ENCODE peak calls at places on chromosomes 12 and 14, in eight cellular contexts. A is lower lobe of right lung, S is mesendoderm, D is cardiac muscle cell, G is uterus, Z is testis, X is PC-3, N is osteoblast. U is an unnamed sample.

GRCh38 chr14:68564236-68564825 is 228.5 kb downstream of the ZFP36L1 start:
- DNase-seq in A (no peak), S (peak; percentile 50), D (no peak), G (no peak), Z (no peak), X (no peak), N (no peak), U (no peak)

GRCh38 chr12:1872448-1872847 is 46.0 kb downstream of the CACNA2D4 start:
- DNase-seq in A (no peak), S (no peak), D (no peak), G (no peak), Z (no peak), X (no peak), N (no peak), U (no peak)

GRCh38 chr12:32390572-32391219 is 8.7 kb upstream of the FGD4 start:
- DNase-seq in A (peak; percentile 81), S (peak; percentile 18), D (peak; percentile 59), G (no peak), Z (peak; percentile 93), X (no peak), N (no peak), U (no peak)

GRCh38 chr14:90733139-90733808 is 83.0 kb downstream of the TTC7B start:
- DNase-seq in A (no peak), S (no peak), D (no peak), G (no peak), Z (no peak), X (no peak), N (no peak), U (no peak)

GRCh38 chr12:82225871-82226270 is 132.3 kb downstream of the CCDC59 start:
- DNase-seq in A (no peak), S (peak; percentile 42), D (no peak), G (no peak), Z (no peak), X (no peak), N (no peak), U (no peak)

GRCh38 chr12:23221066-23221465 is 596.1 kb downstream of the ETNK1 start:
- DNase-seq in A (no peak), S (peak; percentile 65), D (no peak), G (no peak), Z (peak; percentile 15), X (peak; percentile 8), N (peak; percentile 18), U (peak; percentile 52)

GRCh38 chr14:98290596-98290995 is 981.4 kb downstream of the BCL11B start:
- DNase-seq in A (no peak), S (no peak), D (no peak), G (no peak), Z (no peak), X (peak; percentile 41), N (no peak), U (no peak)

GRCh38 chr12:69002969-69003368 is 70.0 kb upstream of the CPM start:
- DNase-seq in A (no peak), S (no peak), D (no peak), G (no peak), Z (no peak), X (no peak), N (no peak), U (no peak)

GRCh38 chr12:97835541-97835940 is 372.9 kb downstream of the RMST start:
- DNase-seq in A (no peak), S (no peak), D (no peak), G (no peak), Z (no peak), X (no peak), N (no peak), U (no peak)

GRCh38 chr12:84718901-84719300 is 193.7 kb downstream of the SLC6A15 start:
- DNase-seq in A (no peak), S (no peak), D (no peak), G (no peak), Z (no peak), X (no peak), N (no peak), U (no peak)

GRCh38 chr12:52049688-52050087 is 1.6 kb upstream of the NR4A1 start:
- DNase-seq in A (no peak), S (no peak), D (no peak), G (no peak), Z (no peak), X (no peak), N (no peak), U (no peak)

GRCh38 chr12:85855305-85855704 is 18.8 kb upstream of the NTS start:
- DNase-seq in A (no peak), S (no peak), D (no peak), G (no peak), Z (no peak), X (no peak), N (no peak), U (no peak)

GRCh38 chr14:34502826-34503225 is 36.7 kb downstream of the EAPP start:
- DNase-seq in A (no peak), S (no peak), D (peak; percentile 61), G (no peak), Z (no peak), X (no peak), N (peak; percentile 18), U (no peak)

GRCh38 chr14:52871606-52872005 is 79.2 kb downstream of the FERMT2 start:
- DNase-seq in A (no peak), S (peak; percentile 85), D (no peak), G (no peak), Z (no peak), X (peak; percentile 37), N (no peak), U (no peak)

GRCh38 chr14:30389134-30389900 is 169.6 kb upstream of the G2E3 start:
- DNase-seq in A (no peak), S (no peak), D (peak; percentile 0), G (no peak), Z (no peak), X (peak; percentile 43), N (peak; percentile 23), U (no peak)

GRCh38 chr14:70789961-70790360 is 19.4 kb downstream of the MAP3K9 start:
- DNase-seq in A (no peak), S (no peak), D (no peak), G (no peak), Z (no peak), X (no peak), N (no peak), U (no peak)

GRCh38 chr12:3259976-3260375 is 182.8 kb downstream of the TSPAN9 start:
- DNase-seq in A (no peak), S (no peak), D (no peak), G (no peak), Z (peak; percentile 19), X (no peak), N (no peak), U (no peak)

DNA sequence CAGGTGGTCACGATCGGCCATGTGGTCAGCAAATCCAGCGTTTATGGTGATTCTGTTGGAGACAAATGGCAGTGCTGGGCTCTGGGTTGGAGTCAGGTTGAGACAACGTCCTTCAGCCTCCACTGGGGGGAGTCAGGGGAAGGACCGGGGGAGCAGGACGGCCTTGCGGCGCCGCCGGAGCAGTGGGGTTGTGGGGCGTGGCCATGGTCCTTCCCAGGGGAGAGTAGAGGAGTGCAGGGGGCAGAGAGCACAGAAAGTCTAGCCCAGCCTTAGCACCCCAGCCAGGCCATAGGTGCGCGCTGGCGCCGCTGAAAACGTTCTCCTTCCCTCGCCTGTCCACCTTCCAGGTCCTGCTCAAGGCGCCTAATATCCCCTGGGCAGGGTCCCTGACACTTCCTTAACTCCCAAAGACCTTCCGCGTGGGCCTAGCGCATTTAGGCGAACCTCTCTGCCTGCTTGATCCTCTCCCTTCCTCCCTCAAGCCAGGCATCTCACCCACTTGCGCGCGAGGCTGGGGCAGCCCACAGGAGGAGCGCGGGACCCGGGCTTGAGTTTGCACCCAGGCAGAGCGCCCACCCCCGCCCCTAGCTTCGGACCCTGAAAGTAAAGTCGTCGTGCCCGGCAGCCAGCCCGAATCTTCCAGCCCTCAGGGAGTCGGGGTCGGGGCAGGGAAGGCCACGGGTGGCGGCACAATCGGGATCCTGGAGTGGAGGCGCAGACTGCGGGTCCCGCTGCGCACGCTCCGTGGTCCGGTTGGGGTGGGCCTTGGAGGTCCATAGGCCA is 3.1 kb upstream of the KIF26A start:
- DNase-seq in A (peak; percentile 42), S (peak; percentile 83), D (peak; percentile 14), G (no peak), Z (no peak), X (peak; percentile 29), N (peak; percentile 93), U (peak; percentile 95)
- H3K4me3 ChIP-seq in A (no peak overlapping the region), S (no peak overlapping the region), D (peak overlapping the region; percentile 10), G (no peak overlapping the region), Z (peak overlapping the region; percentile 41), X (no peak overlapping the region), N (no peak overlapping the region), U (peak overlapping the region; percentile 46)

GRCh38 chr14:96585672-96586013 is 83.5 kb downstream of the PAPOLA start:
- DNase-seq in A (no peak), S (no peak), D (no peak), G (no peak), Z (no peak), X (no peak), N (no peak), U (no peak)
- H3K36me3 ChIP-seq in A (no peaks in the 10 kb centered on the region), S (no peaks in the 10 kb centered on the region), D (no peaks in the 10 kb centered on the region), G (no peaks in the 10 kb centered on the region), Z (no peaks in the 10 kb centered on the region), X (no peaks in the 10 kb centered on the region), N (no peaks in the 10 kb centered on the region), U (no peaks in the 10 kb centered on the region)

GRCh38 chr12:6452245-6452731 is 446 bp downstream of the TAPBPL start:
- DNase-seq in A (no peak), S (no peak), D (no peak), G (no peak), Z (peak; percentile 80), X (no peak), N (peak; percentile 83), U (peak; percentile 70)

GRCh38 chr12:6451348-6452244 is at the start of gene TAPBPL:
- DNase-seq in A (peak; percentile 84), S (peak; percentile 74), D (peak; percentile 86), G (peak; percentile 83), Z (peak; percentile 93), X (no peak), N (peak; percentile 98), U (peak; percentile 88)

GRCh38 chr12:6450869-6451347 is 934 bp upstream of the TAPBPL start:
- DNase-seq in A (no peak), S (no peak), D (no peak), G (peak; percentile 58), Z (peak; percentile 55), X (no peak), N (peak; percentile 87), U (peak; percentile 71)

GRCh38 chr12:6452908-6453630 is 1.2 kb downstream of the TAPBPL start:
- DNase-seq in A (peak; percentile 62), S (no peak), D (no peak), G (no peak), Z (no peak), X (no peak), N (no peak), U (no peak)

GRCh38 chr12:6450091-6450868 is 1.6 kb upstream of the TAPBPL start:
- DNase-seq in A (no peak), S (no peak), D (no peak), G (no peak), Z (no peak), X (no peak), N (no peak), U (no peak)
- H3K4me3 ChIP-seq in A (peak overlapping the region; percentile 66), S (no peak overlapping the region), D (peak overlapping the region; percentile 25), G (peak overlapping the region; percentile 80), Z (peak overlapping the region; percentile 77), X (no peak overlapping the region), N (peak overlapping the region; percentile 97), U (no peak overlapping the region)

DNA sequence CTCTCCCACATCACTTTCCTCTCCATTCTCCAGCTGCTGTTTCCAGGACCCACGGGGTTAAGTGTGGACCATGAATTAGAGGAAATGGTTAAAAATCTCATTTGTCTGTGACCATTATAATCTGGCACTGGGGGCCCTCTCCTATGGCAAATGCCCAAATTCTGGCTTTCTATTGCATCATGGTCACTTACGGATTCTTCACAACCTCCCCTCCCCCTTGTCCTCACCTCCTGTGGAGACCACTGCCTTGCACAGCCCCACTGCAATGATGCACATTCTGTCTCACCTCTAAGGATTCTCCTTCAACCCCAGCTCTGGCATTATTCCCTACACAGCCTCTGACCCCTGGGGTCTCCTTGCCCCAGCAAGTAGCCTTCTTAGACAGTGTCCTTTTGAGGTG is 18.9 kb downstream of the BCAT1 start:
- DNase-seq in A (no peak), S (peak; percentile 66), D (no peak), G (no peak), Z (no peak), X (no peak), N (no peak), U (peak; percentile 30)
- H3K36me3 ChIP-seq in A (no peaks in the 10 kb centered on the region), S (no peaks in the 10 kb centered on the region), D (no peaks in the 10 kb centered on the region), G (no peaks in the 10 kb centered on the region), Z (no peaks in the 10 kb centered on the region), X (no peaks in the 10 kb centered on the region), N (no peaks in the 10 kb centered on the region), U (no peaks in the 10 kb centered on the region)

U was measured in H7.